ENCODE peak calls at places on chromosomes 1 and 21, in nine cellular contexts. One of them, this sample, is unnamed.
A peak's percentile ranks its signal among the peaks of the same experiment; 100 is the strongest.

GRCh38 chr1:187445066-187445465 is 616.3 kb downstream of the PLA2G4A start:
- DNase-seq in HuH-7: no peak
- DNase-seq in T-helper 1 cell: no peak
- DNase-seq in anterior cingulate cortex: no peak
- DNase-seq in renal cortical epithelial cell: no peak
- DNase-seq in iris pigment epithelial cell: no peak
- DNase-seq in GM23248: no peak
- DNase-seq in naive thymus-derived CD8-positive, alpha-beta T cell: no peak
- DNase-seq in stomach: no peak
- DNase-seq in this sample: no peak

GRCh38 chr1:54421101-54421504 is 14.9 kb upstream of the SSBP3 start:
- DNase-seq in HuH-7: no peak
- DNase-seq in T-helper 1 cell: no peak
- DNase-seq in anterior cingulate cortex: no peak
- DNase-seq in renal cortical epithelial cell: peak; percentile 81
- DNase-seq in iris pigment epithelial cell: no peak
- DNase-seq in GM23248: peak; percentile 19
- DNase-seq in naive thymus-derived CD8-positive, alpha-beta T cell: no peak
- DNase-seq in stomach: no peak
- DNase-seq in this sample: no peak

GRCh38 chr1:41389009-41389408 is 27.8 kb downstream of the FOXO6 start:
- DNase-seq in HuH-7: no peak
- DNase-seq in T-helper 1 cell: no peak
- DNase-seq in anterior cingulate cortex: no peak
- DNase-seq in renal cortical epithelial cell: no peak
- DNase-seq in iris pigment epithelial cell: no peak
- DNase-seq in GM23248: no peak
- DNase-seq in naive thymus-derived CD8-positive, alpha-beta T cell: no peak
- DNase-seq in stomach: no peak
- DNase-seq in this sample: no peak

GRCh38 chr1:15937706-15938168 is 38.2 kb downstream of the ZBTB17 start:
- DNase-seq in HuH-7: no peak
- DNase-seq in T-helper 1 cell: no peak
- DNase-seq in anterior cingulate cortex: no peak
- DNase-seq in renal cortical epithelial cell: peak; percentile 43
- DNase-seq in iris pigment epithelial cell: peak; percentile 68
- DNase-seq in GM23248: peak; percentile 64
- DNase-seq in naive thymus-derived CD8-positive, alpha-beta T cell: no peak
- DNase-seq in stomach: peak; percentile 21
- DNase-seq in this sample: no peak

GRCh38 chr1:226204198-226204597 is 17.7 kb upstream of the ACBD3 start:
- DNase-seq in HuH-7: no peak
- DNase-seq in T-helper 1 cell: no peak
- DNase-seq in anterior cingulate cortex: no peak
- DNase-seq in renal cortical epithelial cell: no peak
- DNase-seq in iris pigment epithelial cell: no peak
- DNase-seq in GM23248: no peak
- DNase-seq in naive thymus-derived CD8-positive, alpha-beta T cell: no peak
- DNase-seq in stomach: no peak
- DNase-seq in this sample: no peak

GRCh38 chr1:205068457-205069035 is 15.7 kb downstream of the TMEM81 start:
- DNase-seq in HuH-7: no peak
- DNase-seq in T-helper 1 cell: no peak
- DNase-seq in anterior cingulate cortex: no peak
- DNase-seq in renal cortical epithelial cell: no peak
- DNase-seq in iris pigment epithelial cell: peak; percentile 41
- DNase-seq in GM23248: peak; percentile 54
- DNase-seq in naive thymus-derived CD8-positive, alpha-beta T cell: no peak
- DNase-seq in stomach: no peak
- DNase-seq in this sample: no peak

GRCh38 chr21:21111309-21111920 is 113.2 kb downstream of the NCAM2 start:
- DNase-seq in HuH-7: no peak
- DNase-seq in T-helper 1 cell: no peak
- DNase-seq in anterior cingulate cortex: no peak
- DNase-seq in renal cortical epithelial cell: no peak
- DNase-seq in iris pigment epithelial cell: no peak
- DNase-seq in GM23248: no peak
- DNase-seq in naive thymus-derived CD8-positive, alpha-beta T cell: no peak
- DNase-seq in stomach: no peak
- DNase-seq in this sample: no peak

GRCh38 chr1:62180649-62181048 is 14.0 kb upstream of the L1TD1 start:
- DNase-seq in HuH-7: no peak
- DNase-seq in T-helper 1 cell: no peak
- DNase-seq in anterior cingulate cortex: no peak
- DNase-seq in renal cortical epithelial cell: no peak
- DNase-seq in iris pigment epithelial cell: no peak
- DNase-seq in GM23248: no peak
- DNase-seq in naive thymus-derived CD8-positive, alpha-beta T cell: no peak
- DNase-seq in stomach: peak; percentile 36
- DNase-seq in this sample: no peak

GRCh38 chr1:157352216-157352615 is 200.1 kb downstream of the FCRL5 start:
- DNase-seq in HuH-7: no peak
- DNase-seq in T-helper 1 cell: no peak
- DNase-seq in anterior cingulate cortex: no peak
- DNase-seq in renal cortical epithelial cell: no peak
- DNase-seq in iris pigment epithelial cell: no peak
- DNase-seq in GM23248: no peak
- DNase-seq in naive thymus-derived CD8-positive, alpha-beta T cell: no peak
- DNase-seq in stomach: no peak
- DNase-seq in this sample: no peak

GRCh38 chr1:204191481-204191880 is 4.8 kb downstream of the KISS1 start:
- DNase-seq in HuH-7: no peak
- DNase-seq in T-helper 1 cell: no peak
- DNase-seq in anterior cingulate cortex: peak; percentile 55
- DNase-seq in renal cortical epithelial cell: no peak
- DNase-seq in iris pigment epithelial cell: no peak
- DNase-seq in GM23248: no peak
- DNase-seq in naive thymus-derived CD8-positive, alpha-beta T cell: no peak
- DNase-seq in stomach: peak; percentile 55
- DNase-seq in this sample: no peak

GRCh38 chr21:17742940-17743592 is 76.1 kb downstream of the C21orf91 start:
- DNase-seq in HuH-7: no peak
- DNase-seq in T-helper 1 cell: no peak
- DNase-seq in anterior cingulate cortex: no peak
- DNase-seq in renal cortical epithelial cell: no peak
- DNase-seq in iris pigment epithelial cell: no peak
- DNase-seq in GM23248: no peak
- DNase-seq in naive thymus-derived CD8-positive, alpha-beta T cell: no peak
- DNase-seq in stomach: no peak
- DNase-seq in this sample: no peak

GRCh38 chr1:146016891-146017290 is 4.6 kb downstream of the HJV start:
- DNase-seq in HuH-7: no peak
- DNase-seq in T-helper 1 cell: no peak
- DNase-seq in anterior cingulate cortex: no peak
- DNase-seq in renal cortical epithelial cell: no peak
- DNase-seq in iris pigment epithelial cell: no peak
- DNase-seq in GM23248: peak; percentile 65
- DNase-seq in naive thymus-derived CD8-positive, alpha-beta T cell: no peak
- DNase-seq in stomach: no peak
- DNase-seq in this sample: no peak

GRCh38 chr1:188782220-188782841 is 1695.3 kb downstream of the BRINP3 start:
- DNase-seq in HuH-7: peak; percentile 43
- DNase-seq in T-helper 1 cell: no peak
- DNase-seq in anterior cingulate cortex: no peak
- DNase-seq in renal cortical epithelial cell: peak; percentile 65
- DNase-seq in iris pigment epithelial cell: peak; percentile 73
- DNase-seq in GM23248: peak; percentile 44
- DNase-seq in naive thymus-derived CD8-positive, alpha-beta T cell: no peak
- DNase-seq in stomach: no peak
- DNase-seq in this sample: peak; percentile 64

GRCh38 chr1:168397806-168398205 is 117.1 kb downstream of the TBX19 start:
- DNase-seq in HuH-7: no peak
- DNase-seq in T-helper 1 cell: no peak
- DNase-seq in anterior cingulate cortex: no peak
- DNase-seq in renal cortical epithelial cell: no peak
- DNase-seq in iris pigment epithelial cell: no peak
- DNase-seq in GM23248: no peak
- DNase-seq in naive thymus-derived CD8-positive, alpha-beta T cell: no peak
- DNase-seq in stomach: no peak
- DNase-seq in this sample: no peak

GRCh38 chr1:155071701-155072100 is 6.9 kb upstream of the EFNA3 start:
- DNase-seq in HuH-7: no peak
- DNase-seq in T-helper 1 cell: no peak
- DNase-seq in anterior cingulate cortex: no peak
- DNase-seq in renal cortical epithelial cell: no peak
- DNase-seq in iris pigment epithelial cell: no peak
- DNase-seq in GM23248: no peak
- DNase-seq in naive thymus-derived CD8-positive, alpha-beta T cell: no peak
- DNase-seq in stomach: no peak
- DNase-seq in this sample: no peak

GRCh38 chr1:112363636-112364035 is 32.4 kb upstream of the CTTNBP2NL start:
- DNase-seq in HuH-7: no peak
- DNase-seq in T-helper 1 cell: no peak
- DNase-seq in anterior cingulate cortex: no peak
- DNase-seq in renal cortical epithelial cell: peak; percentile 67
- DNase-seq in iris pigment epithelial cell: no peak
- DNase-seq in GM23248: no peak
- DNase-seq in naive thymus-derived CD8-positive, alpha-beta T cell: no peak
- DNase-seq in stomach: no peak
- DNase-seq in this sample: no peak

GRCh38 chr1:111507411-111508201 is 4.2 kb upstream of the ADORA3 start:
- DNase-seq in HuH-7: peak; percentile 72
- DNase-seq in T-helper 1 cell: peak; percentile 32
- DNase-seq in anterior cingulate cortex: peak; percentile 50
- DNase-seq in renal cortical epithelial cell: peak; percentile 59
- DNase-seq in iris pigment epithelial cell: peak; percentile 73
- DNase-seq in GM23248: peak; percentile 83
- DNase-seq in naive thymus-derived CD8-positive, alpha-beta T cell: peak; percentile 18
- DNase-seq in stomach: peak; percentile 57
- DNase-seq in this sample: peak; percentile 51

GRCh38 chr1:94745742-94746141 is 74.4 kb upstream of the SLC44A3 start:
- DNase-seq in HuH-7: no peak
- DNase-seq in T-helper 1 cell: no peak
- DNase-seq in anterior cingulate cortex: no peak
- DNase-seq in renal cortical epithelial cell: no peak
- DNase-seq in iris pigment epithelial cell: no peak
- DNase-seq in GM23248: no peak
- DNase-seq in naive thymus-derived CD8-positive, alpha-beta T cell: no peak
- DNase-seq in stomach: peak; percentile 36
- DNase-seq in this sample: no peak

GRCh38 chr1:243582321-243582720 is 267.7 kb downstream of the AKT3 start:
- DNase-seq in HuH-7: no peak
- DNase-seq in T-helper 1 cell: no peak
- DNase-seq in anterior cingulate cortex: no peak
- DNase-seq in renal cortical epithelial cell: peak; percentile 9
- DNase-seq in iris pigment epithelial cell: peak; percentile 76
- DNase-seq in GM23248: peak; percentile 64
- DNase-seq in naive thymus-derived CD8-positive, alpha-beta T cell: no peak
- DNase-seq in stomach: no peak
- DNase-seq in this sample: no peak

GRCh38 chr1:152034654-152035405 is 2.0 kb downstream of the S100A11 start:
- DNase-seq in HuH-7: peak; percentile 57
- DNase-seq in T-helper 1 cell: peak; percentile 53
- DNase-seq in anterior cingulate cortex: no peak
- DNase-seq in renal cortical epithelial cell: peak; percentile 69
- DNase-seq in iris pigment epithelial cell: peak; percentile 78
- DNase-seq in GM23248: peak; percentile 84
- DNase-seq in naive thymus-derived CD8-positive, alpha-beta T cell: peak; percentile 42
- DNase-seq in stomach: peak; percentile 61
- DNase-seq in this sample: peak; percentile 61

GRCh38 chr1:12480748-12481362 is 137.2 kb downstream of the DHRS3 start:
- DNase-seq in HuH-7: no peak
- DNase-seq in T-helper 1 cell: no peak
- DNase-seq in anterior cingulate cortex: no peak
- DNase-seq in renal cortical epithelial cell: peak; percentile 95
- DNase-seq in iris pigment epithelial cell: peak; percentile 95
- DNase-seq in GM23248: peak; percentile 94
- DNase-seq in naive thymus-derived CD8-positive, alpha-beta T cell: no peak
- DNase-seq in stomach: no peak
- DNase-seq in this sample: no peak

GRCh38 chr1:235331391-235331790 is 3.0 kb downstream of the GGPS1 start:
- DNase-seq in HuH-7: no peak
- DNase-seq in T-helper 1 cell: no peak
- DNase-seq in anterior cingulate cortex: no peak
- DNase-seq in renal cortical epithelial cell: no peak
- DNase-seq in iris pigment epithelial cell: peak; percentile 34
- DNase-seq in GM23248: peak; percentile 14
- DNase-seq in naive thymus-derived CD8-positive, alpha-beta T cell: no peak
- DNase-seq in stomach: no peak
- DNase-seq in this sample: peak; percentile 25

GRCh38 chr1:2455757-2456156 is 20.3 kb upstream of the PLCH2 start:
- DNase-seq in HuH-7: no peak
- DNase-seq in T-helper 1 cell: no peak
- DNase-seq in anterior cingulate cortex: no peak
- DNase-seq in renal cortical epithelial cell: no peak
- DNase-seq in iris pigment epithelial cell: no peak
- DNase-seq in GM23248: no peak
- DNase-seq in naive thymus-derived CD8-positive, alpha-beta T cell: no peak
- DNase-seq in stomach: no peak
- DNase-seq in this sample: no peak

GRCh38 chr1:219670426-219671149 is 57.7 kb upstream of the ZC3H11B start:
- DNase-seq in HuH-7: no peak
- DNase-seq in T-helper 1 cell: no peak
- DNase-seq in anterior cingulate cortex: no peak
- DNase-seq in renal cortical epithelial cell: no peak
- DNase-seq in iris pigment epithelial cell: peak; percentile 16
- DNase-seq in GM23248: no peak
- DNase-seq in naive thymus-derived CD8-positive, alpha-beta T cell: no peak
- DNase-seq in stomach: no peak
- DNase-seq in this sample: no peak

GRCh38 chr1:64967381-64967780 is 1.0 kb upstream of the JAK1 start:
- DNase-seq in HuH-7: peak; percentile 34
- DNase-seq in T-helper 1 cell: no peak
- DNase-seq in anterior cingulate cortex: no peak
- DNase-seq in renal cortical epithelial cell: peak; percentile 44
- DNase-seq in iris pigment epithelial cell: no peak
- DNase-seq in GM23248: peak; percentile 56
- DNase-seq in naive thymus-derived CD8-positive, alpha-beta T cell: no peak
- DNase-seq in stomach: no peak
- DNase-seq in this sample: no peak

GRCh38 chr21:45768741-45769049 is 125.2 kb downstream of the PCBP3 start:
- DNase-seq in HuH-7: no peak
- DNase-seq in T-helper 1 cell: no peak
- DNase-seq in anterior cingulate cortex: no peak
- DNase-seq in renal cortical epithelial cell: no peak
- DNase-seq in iris pigment epithelial cell: no peak
- DNase-seq in GM23248: no peak
- DNase-seq in naive thymus-derived CD8-positive, alpha-beta T cell: no peak
- DNase-seq in stomach: no peak
- DNase-seq in this sample: no peak

GRCh38 chr1:80656628-80657019 is 1144.1 kb upstream of the ADGRL2 start:
- DNase-seq in HuH-7: no peak
- DNase-seq in T-helper 1 cell: no peak
- DNase-seq in anterior cingulate cortex: no peak
- DNase-seq in renal cortical epithelial cell: peak; percentile 84
- DNase-seq in iris pigment epithelial cell: peak; percentile 3
- DNase-seq in GM23248: no peak
- DNase-seq in naive thymus-derived CD8-positive, alpha-beta T cell: no peak
- DNase-seq in stomach: no peak
- DNase-seq in this sample: peak; percentile 16

GRCh38 chr1:58762806-58763205 is 21.0 kb downstream of the JUN start:
- DNase-seq in HuH-7: no peak
- DNase-seq in T-helper 1 cell: no peak
- DNase-seq in anterior cingulate cortex: no peak
- DNase-seq in renal cortical epithelial cell: peak; percentile 61
- DNase-seq in iris pigment epithelial cell: peak; percentile 77
- DNase-seq in GM23248: peak; percentile 72
- DNase-seq in naive thymus-derived CD8-positive, alpha-beta T cell: no peak
- DNase-seq in stomach: no peak
- DNase-seq in this sample: no peak

GRCh38 chr1:212291505-212292134 is 6.4 kb downstream of the PPP2R5A start:
- DNase-seq in HuH-7: peak; percentile 78
- DNase-seq in T-helper 1 cell: no peak
- DNase-seq in anterior cingulate cortex: no peak
- DNase-seq in renal cortical epithelial cell: peak; percentile 72
- DNase-seq in iris pigment epithelial cell: peak; percentile 44
- DNase-seq in GM23248: peak; percentile 60
- DNase-seq in naive thymus-derived CD8-positive, alpha-beta T cell: peak; percentile 14
- DNase-seq in stomach: no peak
- DNase-seq in this sample: peak; percentile 50

GRCh38 chr1:215923129-215923824 is 356.2 kb downstream of the KCTD3 start:
- DNase-seq in HuH-7: no peak
- DNase-seq in T-helper 1 cell: no peak
- DNase-seq in anterior cingulate cortex: no peak
- DNase-seq in renal cortical epithelial cell: peak; percentile 54
- DNase-seq in iris pigment epithelial cell: peak; percentile 16
- DNase-seq in GM23248: no peak
- DNase-seq in naive thymus-derived CD8-positive, alpha-beta T cell: no peak
- DNase-seq in stomach: no peak
- DNase-seq in this sample: no peak

GRCh38 chr1:25653558-25653957 is 37.0 kb downstream of the MAN1C1 start:
- DNase-seq in HuH-7: no peak
- DNase-seq in T-helper 1 cell: no peak
- DNase-seq in anterior cingulate cortex: no peak
- DNase-seq in renal cortical epithelial cell: no peak
- DNase-seq in iris pigment epithelial cell: no peak
- DNase-seq in GM23248: no peak
- DNase-seq in naive thymus-derived CD8-positive, alpha-beta T cell: no peak
- DNase-seq in stomach: no peak
- DNase-seq in this sample: no peak

This sample was measured in HepG2.